ENCODE peak calls at places on chromosomes 13 and 19, in five cellular contexts. G is MCF 10A; X is foreskin fibroblast; V is stimulated activated CD8-positive, alpha-beta memory T cell treated with anti-CD3 and anti-CD28 coated beads, Interleukin-15, amount 100 ng/mL, for 1 hour; J is progenitor cell of endocrine pancreas. D is an unnamed sample.

GRCh38 chr13:90690458-90691063 is 656.9 kb upstream of the MIR17HG start:
- DNase-seq in V (no peak), X (no peak), J (no peak), G (no peak), D (no peak)

GRCh38 chr19:50252111-50252886 is 48.9 kb downstream of the MYH14 start:
- DNase-seq in X (peak; percentile 6), G (no peak), J (no peak), V (peak; percentile 11), D (no peak)

GRCh38 chr13:45621950-45622349 is 6.4 kb upstream of the ERICH6B start:
- DNase-seq in V (no peak), J (no peak), X (no peak), G (no peak), D (no peak)

GRCh38 chr19:46299695-46300094 is 2.9 kb downstream of the HIF3A start:
- DNase-seq in G (peak; percentile 27), X (peak; percentile 38), V (no peak), J (no peak), D (no peak)

GRCh38 chr19:31223805-31224534 is 125.3 kb downstream of the TSHZ3 start:
- DNase-seq in X (peak; percentile 93), G (no peak), J (no peak), V (no peak), D (no peak)

GRCh38 chr19:1873524-1874473 is 10.4 kb upstream of the KLF16 start:
- DNase-seq in V (no peak), J (no peak), G (peak; percentile 51), X (no peak), D (no peak)

GRCh38 chr13:50156140-50156539 is 140.9 kb downstream of the KCNRG start:
- DNase-seq in X (peak; percentile 62), J (no peak), G (peak; percentile 25), V (no peak), D (no peak)

GRCh38 chr13:102309110-102309509 is 92.7 kb downstream of the FGF14 start:
- DNase-seq in X (no peak), V (no peak), G (no peak), J (no peak), D (no peak)

GRCh38 chr19:48754950-48755645 is at the start of gene FGF21:
- DNase-seq in J (no peak), G (peak; percentile 74), X (no peak), V (no peak), D (no peak)

GRCh38 chr19:44723952-44724319 is 24.6 kb upstream of the BCL3 start:
- DNase-seq in G (peak; percentile 90), J (peak; percentile 76), V (peak; percentile 59), X (peak; percentile 92), D (peak; percentile 65)

GRCh38 chr13:74187564-74187963 is 53.4 kb upstream of the KLF12 start:
- DNase-seq in J (no peak), G (peak; percentile 66), V (no peak), X (peak; percentile 42), D (no peak)

GRCh38 chr13:28574617-28575142 is 79.8 kb upstream of the FLT1 start:
- DNase-seq in V (no peak), X (peak; percentile 94), G (peak; percentile 93), J (no peak), D (no peak)

GRCh38 chr13:76764916-76765315 is 121.3 kb downstream of the KCTD12 start:
- DNase-seq in G (no peak), J (no peak), X (no peak), V (no peak), D (no peak)

GRCh38 chr13:75417647-75418046 is 64.3 kb downstream of the TBC1D4 start:
- DNase-seq in G (peak; percentile 65), X (no peak), J (no peak), V (no peak), D (no peak)

GRCh38 chr19:1154731-1155351 is 19.2 kb downstream of the SBNO2 start:
- DNase-seq in G (peak; percentile 97), V (no peak), J (no peak), X (peak; percentile 95), D (no peak)

GRCh38 chr13:44300895-44301638 is 72.6 kb upstream of the SERP2 start:
- DNase-seq in V (no peak), J (no peak), G (peak; percentile 98), X (peak; percentile 82), D (peak; percentile 8)

GRCh38 chr19:7944177-7944761 is 803 bp upstream of the TIMM44 start:
- DNase-seq in X (peak; percentile 96), G (peak; percentile 97), J (peak; percentile 71), V (peak; percentile 74), D (peak; percentile 62)

GRCh38 chr13:23637813-23638212 is 67.6 kb downstream of the TNFRSF19 start:
- DNase-seq in V (no peak), X (peak; percentile 60), G (no peak), J (no peak), D (no peak)

GRCh38 chr13:51945149-51945548 is 66.1 kb downstream of the ATP7B start:
- DNase-seq in J (no peak), X (no peak), V (no peak), G (no peak), D (no peak)

GRCh38 chr19:49637865-49638350 is 2.0 kb downstream of the RRAS start:
- DNase-seq in J (no peak), V (no peak), G (peak; percentile 93), X (peak; percentile 94), D (no peak)

GRCh38 chr19:43997631-43998290 is 5.0 kb upstream of the ZNF230 start:
- DNase-seq in G (peak; percentile 45), J (no peak), X (peak; percentile 58), V (no peak), D (no peak)

GRCh38 chr19:4059931-4060620 is 6.6 kb downstream of the ZBTB7A start:
- DNase-seq in V (no peak), J (no peak), X (no peak), G (peak; percentile 80), D (no peak)

D was measured in NK-92 treated with Interleukin-12 subunit alpha and Interleukin-12 subunit beta, amount 100 ng/mL, for 24 hours.